ENCODE peak calls at places on chromosomes 6 and 20, in six cellular contexts. F, K, N, W, C and H are unnamed samples.

GRCh38 chr6:99185525-99185924 is 163.9 kb downstream of the FAXC start:
- DNase-seq in N (no peak), K (no peak), F (no peak), C (no peak), W (no peak), H (no peak)

GRCh38 chr6:40972190-40972589 is 66.8 kb downstream of the UNC5CL start:
- DNase-seq in K (no peak), N (no peak), F (no peak), C (no peak), W (no peak), H (no peak)

GRCh38 chr6:27662770-27663169 is 189.9 kb upstream of the ZNF184 start:
- DNase-seq in C (no peak), W (no peak), N (no peak), F (no peak), K (no peak), H (no peak)

GRCh38 chr6:92109256-92109655 is 1310.1 kb downstream of the EPHA7 start:
- DNase-seq in F (no peak), N (no peak), K (no peak), C (no peak), W (no peak), H (no peak)

GRCh38 chr6:79077680-79078056 is 386 bp downstream of the PHIP start:
- DNase-seq in W (no peak), K (no peak), F (no peak), N (no peak), C (no peak), H (no peak)

GRCh38 chr6:145886228-145886956 is 71.8 kb upstream of the FBXO30 start:
- DNase-seq in F (no peak), K (no peak), N (no peak), W (no peak), C (no peak), H (no peak)

GRCh38 chr20:52899221-52899620 is 72.9 kb upstream of the TSHZ2 start:
- DNase-seq in C (no peak), F (no peak), N (no peak), W (no peak), K (no peak), H (no peak)

GRCh38 chr6:9463311-9463710 is 951.6 kb downstream of the TFAP2A start:
- DNase-seq in C (no peak), W (peak; percentile 39), N (no peak), K (no peak), F (no peak), H (no peak)

GRCh38 chr20:53001502-53002301 is 29.5 kb downstream of the TSHZ2 start:
- DNase-seq in K (no peak), W (peak; percentile 8), C (no peak), F (no peak), N (no peak), H (no peak)

GRCh38 chr6:16649241-16649640 is 112.0 kb downstream of the ATXN1 start:
- DNase-seq in K (no peak), C (no peak), N (no peak), F (no peak), W (no peak), H (no peak)

GRCh38 chr6:22804620-22805271 is 235.4 kb downstream of the HDGFL1 start:
- DNase-seq in W (no peak), F (no peak), C (no peak), K (no peak), N (no peak), H (no peak)

GRCh38 chr6:25270559-25270958 is 8.6 kb upstream of the CARMIL1 start:
- DNase-seq in C (no peak), N (no peak), K (no peak), W (no peak), F (no peak), H (no peak)

GRCh38 chr6:11202513-11203305 is 29.8 kb downstream of the NEDD9 start:
- DNase-seq in F (peak; percentile 82), K (peak; percentile 54), N (no peak), C (no peak), W (no peak), H (no peak)

GRCh38 chr20:41158082-41158625 is 20.8 kb downstream of the PLCG1 start:
- DNase-seq in K (no peak), W (no peak), C (no peak), F (no peak), N (no peak), H (no peak)

GRCh38 chr20:3251806-3252205 is 12.8 kb upstream of the SLC4A11 start:
- DNase-seq in W (peak; percentile 57), K (no peak), F (no peak), N (no peak), C (no peak), H (no peak)

GRCh38 chr20:60648556-60648955 is 603.5 kb upstream of the CDH4 start:
- DNase-seq in C (no peak), N (no peak), K (no peak), W (no peak), F (no peak), H (no peak)

GRCh38 chr6:4313044-4313686 is 177.8 kb upstream of the ECI2 start:
- DNase-seq in N (peak; percentile 89), F (peak; percentile 80), C (peak; percentile 62), W (peak; percentile 98), K (no peak), H (no peak)

GRCh38 chr6:159467473-159468041 is 225.5 kb downstream of the SOD2 start:
- DNase-seq in F (no peak), K (no peak), W (no peak), N (no peak), C (no peak), H (no peak)

DNA sequence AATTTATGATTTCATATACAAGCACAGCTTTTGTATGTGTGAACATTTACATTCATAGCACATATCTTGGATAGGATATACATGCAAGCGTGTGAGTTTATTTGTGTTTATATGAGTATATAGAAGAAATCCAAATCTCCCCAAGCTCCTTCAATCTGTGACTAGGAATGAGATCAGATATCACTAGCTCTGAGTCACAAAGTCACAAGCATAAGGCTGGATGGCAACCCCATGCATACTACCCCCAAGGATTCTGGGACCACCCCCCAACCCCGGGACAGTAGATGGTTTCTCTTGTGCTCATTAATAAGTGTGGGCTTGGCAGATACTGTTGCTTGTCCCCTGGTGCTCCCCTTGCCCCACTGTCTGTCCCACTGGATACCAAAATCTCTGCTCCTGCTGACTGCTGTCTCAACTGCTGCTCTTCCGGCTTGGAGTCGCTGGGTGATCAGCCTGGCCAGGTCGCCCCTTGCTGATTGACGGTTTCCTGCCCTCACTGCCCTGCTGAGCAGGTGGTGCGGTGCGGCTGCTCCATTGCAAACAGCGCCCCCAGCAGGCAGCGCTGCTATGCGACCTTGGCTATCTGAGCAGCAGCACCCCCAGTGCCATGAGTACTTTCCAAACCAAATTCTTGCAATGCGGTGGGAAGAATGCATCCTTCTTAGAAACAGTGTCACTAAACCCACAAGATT is 279.4 kb downstream of the CD83 start:
- DNase-seq in N (no peak), C (no peak), K (no peak), W (no peak), F (no peak), H (no peak)
- TF ChIP-seq CTCF in N (peak; percentile 27), C (peak; percentile 37), K (peak; percentile 34), W (peak; percentile 22), F (peak; percentile 47), H (no peak)

DNA sequence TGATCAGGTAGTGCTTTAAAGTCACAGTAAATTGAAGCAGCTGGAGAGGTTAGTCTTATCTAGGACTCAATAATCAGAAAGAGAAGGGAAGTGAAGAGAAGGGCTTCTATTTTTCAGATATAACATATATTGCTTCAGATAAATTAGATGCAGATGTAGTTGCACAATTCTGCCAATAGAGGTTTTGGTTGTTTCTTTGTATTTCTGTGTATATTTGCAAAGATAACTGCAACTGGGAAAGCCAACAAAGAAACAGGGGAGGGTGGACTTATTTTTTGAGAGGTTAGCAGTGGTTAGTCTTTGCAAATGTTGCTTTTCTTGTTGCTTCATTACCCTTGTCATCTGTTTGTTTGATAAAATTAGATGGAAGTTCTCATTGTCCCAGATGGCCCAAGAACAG is 106.6 kb downstream of the ADGRG6 start:
- DNase-seq in F (no peak), C (no peak), N (no peak), W (no peak), K (no peak), H (no peak)
- TF ChIP-seq CTCF in F (peak; percentile 11), C (peak; percentile 14), N (no peak), W (peak; percentile 8), K (peak; percentile 39), H (no peak)

GRCh38 chr6:153564803-153565202 is 433.7 kb upstream of the RGS17 start:
- DNase-seq in K (no peak), N (no peak), W (no peak), C (no peak), F (no peak), H (no peak)

GRCh38 chr6:153568601-153569000 is 437.5 kb upstream of the RGS17 start:
- DNase-seq in K (no peak), W (peak; percentile 72), C (no peak), N (no peak), F (peak; percentile 79), H (no peak)

DNA sequence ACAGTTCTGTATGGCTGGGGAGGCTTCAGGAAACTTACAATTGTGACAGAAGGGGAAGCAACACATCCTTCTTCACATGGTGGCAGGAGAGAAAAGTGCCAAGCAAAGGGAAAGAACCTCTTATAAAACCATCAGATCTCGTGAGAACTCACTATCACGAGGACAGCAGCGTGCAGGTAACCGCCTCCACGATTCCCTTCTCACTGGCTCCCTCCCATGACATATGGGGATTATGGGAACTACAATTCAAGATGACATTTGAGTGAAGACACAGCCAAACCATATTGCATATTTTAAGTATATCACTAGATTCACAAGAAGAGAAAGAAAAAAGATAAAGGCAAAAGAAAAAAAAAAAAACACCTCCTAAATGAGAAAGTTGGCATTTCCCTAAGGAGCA is 431.9 kb upstream of the RGS17 start:
- DNase-seq in C (no peak), K (no peak), W (no peak), F (peak; percentile 7), N (no peak), H (no peak)
- TF ChIP-seq CTCF in C (no peak), K (peak; percentile 27), W (peak; percentile 6), F (peak; percentile 40), N (no peak), H (peak; percentile 17)

GRCh38 chr6:14282854-14283505 is 165.4 kb downstream of the CD83 start:
- DNase-seq in N (no peak), K (no peak), C (no peak), W (no peak), F (no peak), H (no peak)

GRCh38 chr6:14282326-14282725 is 164.8 kb downstream of the CD83 start:
- DNase-seq in W (no peak), N (no peak), C (no peak), F (no peak), K (no peak), H (no peak)

GRCh38 chr6:14281831-14282230 is 164.3 kb downstream of the CD83 start:
- DNase-seq in N (peak; percentile 1), C (no peak), F (no peak), K (no peak), W (no peak), H (no peak)

GRCh38 chr6:14280006-14280510 is 162.5 kb downstream of the CD83 start:
- DNase-seq in N (peak; percentile 23), F (no peak), C (no peak), K (no peak), W (no peak), H (no peak)

DNA sequence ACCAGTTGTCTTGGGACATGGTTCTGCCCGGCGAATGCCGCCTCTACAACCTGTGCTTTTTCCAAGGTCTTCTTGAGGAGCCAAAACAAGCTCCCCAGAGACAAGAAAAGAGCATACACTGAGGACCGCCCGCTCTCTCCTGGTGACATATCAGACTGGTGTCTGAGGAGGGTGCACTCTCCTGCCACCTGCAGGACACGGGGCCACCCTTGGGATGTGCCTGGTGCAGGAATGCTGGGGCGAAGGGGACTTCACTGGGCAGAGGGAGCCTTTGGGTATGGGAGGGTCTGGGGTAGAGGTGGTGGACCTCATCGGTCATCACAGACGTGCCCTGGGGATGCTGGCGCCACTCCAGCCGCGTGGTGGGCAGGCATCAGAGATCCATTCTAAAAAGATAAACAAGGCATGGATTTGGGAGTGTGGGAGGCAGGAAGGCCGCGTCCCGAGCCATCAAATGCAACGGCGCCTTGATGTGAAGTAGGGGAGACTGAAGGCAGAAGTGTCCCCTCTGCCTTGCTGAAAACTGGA is 163.3 kb downstream of the CD83 start:
- DNase-seq in W (no peak), K (no peak), C (no peak), F (no peak), N (peak; percentile 81), H (no peak)
- TF ChIP-seq CTCF in W (no peak), K (no peak), C (no peak), F (peak; percentile 42), N (no peak), H (no peak)